ENCODE peak calls at places on chromosomes 2 and 18, in nine cellular contexts. S, X, Q, U, H, T, D, J and W are unnamed samples.

GRCh38 chr2:172817411-172817810 is 81.8 kb downstream of the RAPGEF4 start:
- DNase-seq in S (no peak), X (no peak), Q (no peak), U (no peak), H (no peak), T (no peak), D (no peak), J (no peak), W (no peak)

GRCh38 chr2:3454802-3455201 is 64.5 kb downstream of the ADI1 start:
- DNase-seq in S (no peak), X (no peak), Q (no peak), U (no peak), H (no peak), T (no peak), D (no peak), J (no peak), W (no peak)

GRCh38 chr2:89829828-89830227 is 1138.4 kb downstream of the RPIA start:
- DNase-seq in S (no peak), X (no peak), Q (no peak), U (no peak), H (no peak), T (no peak), D (no peak), J (no peak), W (no peak)

GRCh38 chr2:8176837-8177236 is 505.0 kb upstream of the ID2 start:
- DNase-seq in S (no peak), X (no peak), Q (no peak), U (no peak), H (no peak), T (no peak), D (no peak), J (no peak), W (no peak)

GRCh38 chr2:132902626-132903025 is 232.6 kb upstream of the LYPD1 start:
- DNase-seq in S (no peak), X (no peak), Q (no peak), U (no peak), H (no peak), T (no peak), D (no peak), J (no peak), W (no peak)

GRCh38 chr18:50895350-50896045 is 16.6 kb downstream of the ME2 start:
- DNase-seq in S (no peak), X (no peak), Q (no peak), U (no peak), H (no peak), T (no peak), D (no peak), J (no peak), W (no peak)

GRCh38 chr2:169462896-169463695 is 16.2 kb upstream of the BBS5 start:
- DNase-seq in S (peak; percentile 35), X (no peak), Q (no peak), U (peak; percentile 84), H (no peak), T (no peak), D (no peak), J (no peak), W (peak; percentile 53)

GRCh38 chr18:79395761-79396404 is at the start of gene NFATC1:
- DNase-seq in S (no peak), X (peak; percentile 84), Q (peak; percentile 48), U (peak; percentile 85), H (peak; percentile 38), T (peak; percentile 53), D (no peak), J (peak; percentile 21), W (no peak)

GRCh38 chr18:34771958-34772357 is 61.9 kb downstream of the DTNA start:
- DNase-seq in S (no peak), X (no peak), Q (no peak), U (peak; percentile 13), H (no peak), T (no peak), D (no peak), J (no peak), W (no peak)

GRCh38 chr2:19329445-19329844 is 29.0 kb downstream of the OSR1 start:
- DNase-seq in S (no peak), X (no peak), Q (no peak), U (no peak), H (no peak), T (no peak), D (no peak), J (no peak), W (no peak)

GRCh38 chr2:105329197-105329554 is 359 bp downstream of the TGFBRAP1 start:
- DNase-seq in S (no peak), X (peak; percentile 6), Q (peak; percentile 23), U (no peak), H (no peak), T (no peak), D (peak; percentile 23), J (no peak), W (no peak)